ENCODE peak calls at places on chromosomes 11 and 22, in four cellular contexts. B is nucleus accumbens; K is activated CD4-positive, alpha-beta T cell treated with anti-CD3 and anti-CD28 coated beads, Interleukin-2, amount 50 U/mL, for 1 hour; Q is NCI-H1417. H is an unnamed sample.

GRCh38 chr11:83200035-83200434 is 6.5 kb downstream of the ANKRD42 start:
- DNase-seq in K (no peak), B (no peak), Q (no peak), H (no peak)

GRCh38 chr11:35944503-35945136 is 758 bp downstream of the LDLRAD3 start:
- DNase-seq in Q (no peak), B (peak), K (no peak), H (no peak)

GRCh38 chr22:26893034-26893710 is 235.8 kb downstream of the MIAT start:
- DNase-seq in K (no peak), B (no peak), Q (peak), H (no peak)

GRCh38 chr11:47914743-47915142 is 65.6 kb upstream of the PTPRJ start:
- DNase-seq in Q (no peak), B (no peak), K (no peak), H (no peak)

GRCh38 chr11:20032577-20033265 is 127.6 kb downstream of the DBX1 start:
- DNase-seq in K (no peak), Q (no peak), B (no peak), H (no peak)

GRCh38 chr11:94654201-94654600 is 87.0 kb downstream of the PIWIL4 start:
- DNase-seq in Q (no peak), B (no peak), K (no peak), H (no peak)

GRCh38 chr11:81005595-81005994 is 1564.8 kb upstream of the TENM4 start:
- DNase-seq in K (no peak), B (no peak), Q (no peak), H (no peak)

GRCh38 chr11:37496196-37496595 is 898.2 kb upstream of the RAG2 start:
- DNase-seq in B (no peak), K (no peak), Q (no peak), H (no peak)

GRCh38 chr11:13215157-13215556 is 62.4 kb upstream of the BMAL1 start:
- DNase-seq in Q (no peak), B (no peak), K (no peak), H (no peak)

H was measured in activated T-helper 2 cell treated with anti-CD3 and anti-CD28 coated beads, Interferon-gamma antibody, Interleukin-2, Interleukin-4, amounts not matched to agents 10 μg/mL and 5 μg/mL and 100 μg/mL, durations not matched to agents 14 hours and 24 hours and 36 hours.